ENCODE peak calls at places on chromosome 18, in five cellular contexts. One of them, this sample, is unnamed.

GRCh38 chr18:78757014-78757413 is 222.6 kb upstream of the SALL3 start:
- DNase-seq in tibial nerve: no peak
- DNase-seq in AG04449: no peak
- DNase-seq in MM.1S: no peak
- DNase-seq in stomach: peak
- DNase-seq in this sample: no peak

GRCh38 chr18:36942264-36942663 is 113.3 kb downstream of the KIAA1328 start:
- DNase-seq in AG04449: peak
- DNase-seq in MM.1S: peak
- DNase-seq in tibial nerve: no peak
- DNase-seq in stomach: no peak
- DNase-seq in this sample: peak

GRCh38 chr18:48455555-48456478 is 46.6 kb upstream of the ZBTB7C start:
- DNase-seq in MM.1S: peak
- DNase-seq in stomach: no peak
- DNase-seq in tibial nerve: no peak
- DNase-seq in AG04449: peak
- DNase-seq in this sample: no peak

GRCh38 chr18:57352271-57352701 is at the start of gene ST8SIA3:
- DNase-seq in tibial nerve: no peak
- DNase-seq in MM.1S: no peak
- DNase-seq in stomach: no peak
- DNase-seq in AG04449: no peak
- DNase-seq in this sample: no peak

GRCh38 chr18:73884868-73885267 is 262.8 kb downstream of the FBXO15 start:
- DNase-seq in MM.1S: no peak
- DNase-seq in stomach: no peak
- DNase-seq in tibial nerve: no peak
- DNase-seq in AG04449: no peak
- DNase-seq in this sample: no peak

GRCh38 chr18:47772374-47773248 is 157.8 kb downstream of the SMAD2 start:
- DNase-seq in AG04449: peak
- DNase-seq in MM.1S: peak
- DNase-seq in stomach: peak
- DNase-seq in tibial nerve: no peak
- DNase-seq in this sample: peak

GRCh38 chr18:70499218-70499691 is 210.4 kb downstream of the SOCS6 start:
- DNase-seq in stomach: no peak
- DNase-seq in AG04449: no peak
- DNase-seq in MM.1S: no peak
- DNase-seq in tibial nerve: no peak
- DNase-seq in this sample: peak

GRCh38 chr18:43277164-43277600 is at the start of gene SYT4:
- DNase-seq in MM.1S: no peak
- DNase-seq in stomach: peak
- DNase-seq in AG04449: no peak
- DNase-seq in tibial nerve: peak
- DNase-seq in this sample: peak

GRCh38 chr18:36737321-36737720 is 91.5 kb downstream of the TPGS2 start:
- DNase-seq in tibial nerve: no peak
- DNase-seq in AG04449: no peak
- DNase-seq in stomach: no peak
- DNase-seq in MM.1S: no peak
- DNase-seq in this sample: no peak

GRCh38 chr18:41992066-41992465 is 37.0 kb downstream of the PIK3C3 start:
- DNase-seq in AG04449: no peak
- DNase-seq in MM.1S: no peak
- DNase-seq in tibial nerve: no peak
- DNase-seq in stomach: no peak
- DNase-seq in this sample: peak

GRCh38 chr18:32029558-32029957 is 10.9 kb downstream of the RNF125 start:
- DNase-seq in AG04449: no peak
- DNase-seq in MM.1S: no peak
- DNase-seq in stomach: no peak
- DNase-seq in tibial nerve: no peak
- DNase-seq in this sample: no peak

GRCh38 chr18:25237571-25238267 is 114.2 kb downstream of the ZNF521 start:
- DNase-seq in stomach: no peak
- DNase-seq in AG04449: no peak
- DNase-seq in MM.1S: no peak
- DNase-seq in tibial nerve: no peak
- DNase-seq in this sample: no peak

GRCh38 chr18:79750980-79751571 is 46.7 kb upstream of the KCNG2 start:
- DNase-seq in AG04449: no peak
- DNase-seq in tibial nerve: no peak
- DNase-seq in stomach: peak
- DNase-seq in MM.1S: no peak
- DNase-seq in this sample: no peak

GRCh38 chr18:58105206-58105907 is 61.3 kb downstream of the NEDD4L start:
- DNase-seq in MM.1S: no peak
- DNase-seq in AG04449: no peak
- DNase-seq in stomach: no peak
- DNase-seq in tibial nerve: no peak
- DNase-seq in this sample: no peak

GRCh38 chr18:45860492-45860891 is 35.0 kb downstream of the SIGLEC15 start:
- DNase-seq in tibial nerve: no peak
- DNase-seq in AG04449: no peak
- DNase-seq in stomach: no peak
- DNase-seq in MM.1S: no peak
- DNase-seq in this sample: no peak

GRCh38 chr18:62829936-62830335 is 114.6 kb downstream of the PHLPP1 start:
- DNase-seq in stomach: no peak
- DNase-seq in MM.1S: no peak
- DNase-seq in tibial nerve: no peak
- DNase-seq in AG04449: no peak
- DNase-seq in this sample: no peak

GRCh38 chr18:48663096-48663930 is 124.5 kb downstream of the CTIF start:
- DNase-seq in stomach: no peak
- DNase-seq in MM.1S: no peak
- DNase-seq in AG04449: no peak
- DNase-seq in tibial nerve: no peak
- DNase-seq in this sample: no peak

GRCh38 chr18:46718501-46719341 is 38.1 kb downstream of the ST8SIA5 start:
- DNase-seq in tibial nerve: no peak
- DNase-seq in stomach: no peak
- DNase-seq in MM.1S: no peak
- DNase-seq in AG04449: peak
- DNase-seq in this sample: no peak

GRCh38 chr18:37419272-37419671 is 146.3 kb downstream of the CELF4 start:
- DNase-seq in AG04449: no peak
- DNase-seq in stomach: no peak
- DNase-seq in tibial nerve: no peak
- DNase-seq in MM.1S: no peak
- DNase-seq in this sample: no peak

GRCh38 chr18:46418657-46419260 is 238.3 kb downstream of the LOXHD1 start:
- DNase-seq in tibial nerve: no peak
- DNase-seq in stomach: no peak
- DNase-seq in MM.1S: no peak
- DNase-seq in AG04449: no peak
- DNase-seq in this sample: peak

GRCh38 chr18:74804677-74805076 is 207.0 kb downstream of the ZNF407 start:
- DNase-seq in MM.1S: peak
- DNase-seq in stomach: no peak
- DNase-seq in AG04449: no peak
- DNase-seq in tibial nerve: no peak
- DNase-seq in this sample: no peak

GRCh38 chr18:51235011-51235789 is 37.7 kb upstream of the MEX3C start:
- DNase-seq in tibial nerve: no peak
- DNase-seq in stomach: no peak
- DNase-seq in MM.1S: no peak
- DNase-seq in AG04449: no peak
- DNase-seq in this sample: peak
- H3K4me3 ChIP-seq in tibial nerve: no peak
- H3K4me3 ChIP-seq in stomach: no peak
- H3K4me3 ChIP-seq in MM.1S: no peak
- H3K4me3 ChIP-seq in AG04449: no peak
- H3K4me3 ChIP-seq in this sample: no peak

GRCh38 chr18:23835506-23835905 is 146.3 kb downstream of the LAMA3 start:
- DNase-seq in AG04449: no peak
- DNase-seq in stomach: no peak
- DNase-seq in MM.1S: no peak
- DNase-seq in tibial nerve: peak
- DNase-seq in this sample: no peak
- TF ChIP-seq CTCF in AG04449: no peak
- TF ChIP-seq CTCF in stomach: no peak
- TF ChIP-seq CTCF in MM.1S: no peak
- TF ChIP-seq CTCF in tibial nerve: no peak
- TF ChIP-seq CTCF in this sample: no peak

GRCh38 chr18:10057808-10058791 is 144.3 kb downstream of the VAPA start:
- DNase-seq in tibial nerve: peak
- DNase-seq in stomach: no peak
- DNase-seq in MM.1S: no peak
- DNase-seq in AG04449: peak
- DNase-seq in this sample: no peak
- H3K4me3 ChIP-seq in tibial nerve: no peak
- H3K4me3 ChIP-seq in stomach: no peak
- H3K4me3 ChIP-seq in MM.1S: no peak
- H3K4me3 ChIP-seq in AG04449: no peak
- H3K4me3 ChIP-seq in this sample: no peak

GRCh38 chr18:34522627-34523026 is 187.5 kb upstream of the DTNA start:
- DNase-seq in tibial nerve: no peak
- DNase-seq in AG04449: no peak
- DNase-seq in stomach: no peak
- DNase-seq in MM.1S: no peak
- DNase-seq in this sample: no peak

GRCh38 chr18:34531110-34531509 is 179.0 kb upstream of the DTNA start:
- DNase-seq in tibial nerve: no peak
- DNase-seq in AG04449: no peak
- DNase-seq in MM.1S: no peak
- DNase-seq in stomach: no peak
- DNase-seq in this sample: peak

GRCh38 chr18:34529358-34530335 is 180.5 kb upstream of the DTNA start:
- DNase-seq in AG04449: no peak
- DNase-seq in MM.1S: no peak
- DNase-seq in stomach: no peak
- DNase-seq in tibial nerve: no peak
- DNase-seq in this sample: no peak

GRCh38 chr18:34528177-34528576 is 181.9 kb upstream of the DTNA start:
- DNase-seq in MM.1S: no peak
- DNase-seq in AG04449: no peak
- DNase-seq in stomach: no peak
- DNase-seq in tibial nerve: no peak
- DNase-seq in this sample: no peak
- TF ChIP-seq CTCF in MM.1S: no peak
- TF ChIP-seq CTCF in AG04449: no peak
- TF ChIP-seq CTCF in stomach: no peak
- TF ChIP-seq CTCF in tibial nerve: no peak
- TF ChIP-seq CTCF in this sample: no peak

GRCh38 chr18:59354731-59355130 is 4.3 kb downstream of the LMAN1 start:
- DNase-seq in MM.1S: no peak
- DNase-seq in tibial nerve: no peak
- DNase-seq in stomach: no peak
- DNase-seq in AG04449: no peak
- DNase-seq in this sample: no peak
- H3K4me3 ChIP-seq in MM.1S: no peak
- H3K4me3 ChIP-seq in tibial nerve: no peak
- H3K4me3 ChIP-seq in stomach: no peak
- H3K4me3 ChIP-seq in AG04449: no peak
- H3K4me3 ChIP-seq in this sample: no peak

This sample was measured in GM12865.